ENCODE peak calls at places on chromosome 13, in four cellular contexts. Y, N, Z and L are unnamed samples.

GRCh38 chr13:36712785-36713184 is 39.0 kb downstream of the SERTM1 start:
- DNase-seq in Y (no peak), N (no peak), Z (no peak), L (no peak)

GRCh38 chr13:108897955-108898354 is 268.5 kb downstream of the MYO16 start:
- DNase-seq in Y (no peak), N (no peak), Z (no peak), L (no peak)

GRCh38 chr13:48908381-48909087 is 67.2 kb upstream of the FNDC3A start:
- DNase-seq in Y (no peak), N (no peak), Z (no peak), L (no peak)

GRCh38 chr13:86409466-86410241 is 610.4 kb upstream of the SLITRK6 start:
- DNase-seq in Y (no peak), N (no peak), Z (no peak), L (no peak)

GRCh38 chr13:34733720-34734119 is 208.3 kb upstream of the NBEA start:
- DNase-seq in Y (no peak), N (no peak), Z (no peak), L (no peak)

GRCh38 chr13:111940892-111941291 is 126.1 kb upstream of the SOX1 start:
- DNase-seq in Y (no peak), N (no peak), Z (no peak), L (no peak)

GRCh38 chr13:87661471-87661870 is 9.7 kb upstream of the SLITRK5 start:
- DNase-seq in Y (no peak), N (no peak), Z (no peak), L (no peak)

GRCh38 chr13:43054803-43055802 is 31.7 kb downstream of the DNAJC15 start:
- DNase-seq in Y (no peak), N (no peak), Z (no peak), L (peak; percentile 57)

GRCh38 chr13:85590231-85590931 is 208.8 kb downstream of the SLITRK6 start:
- DNase-seq in Y (no peak), N (no peak), Z (no peak), L (no peak)

GRCh38 chr13:53045110-53045509 is 16.5 kb downstream of the OLFM4 start:
- DNase-seq in Y (no peak), N (no peak), Z (no peak), L (no peak)

GRCh38 chr13:42984691-42985090 is 7.3 kb downstream of the EPSTI1 start:
- DNase-seq in Y (no peak), N (no peak), Z (no peak), L (no peak)

GRCh38 chr13:61774903-61775302 is 359.3 kb upstream of the PCDH20 start:
- DNase-seq in Y (no peak), N (no peak), Z (no peak), L (no peak)

GRCh38 chr13:73366241-73366640 is 307.4 kb downstream of the KLF5 start:
- DNase-seq in Y (no peak), N (no peak), Z (no peak), L (no peak)

GRCh38 chr13:60418954-60419353 is 21.9 kb downstream of the TDRD3 start:
- DNase-seq in Y (no peak), N (no peak), Z (no peak), L (no peak)

GRCh38 chr13:112069727-112070300 is 2.9 kb downstream of the SOX1 start:
- DNase-seq in Y (no peak), N (no peak), Z (no peak), L (no peak)

GRCh38 chr13:101026328-101026727 is 351.7 kb upstream of the TMTC4 start:
- DNase-seq in Y (no peak), N (no peak), Z (no peak), L (no peak)

GRCh38 chr13:97911311-97912138 is 42.0 kb upstream of the IPO5 start:
- DNase-seq in Y (peak; percentile 8), N (peak; percentile 5), Z (peak; percentile 13), L (peak; percentile 5)

GRCh38 chr13:68727165-68727564 is 1380.5 kb upstream of the ATXN8OS start:
- DNase-seq in Y (no peak), N (no peak), Z (no peak), L (no peak)

GRCh38 chr13:61453121-61453520 is 37.5 kb upstream of the PCDH20 start:
- DNase-seq in Y (no peak), N (no peak), Z (no peak), L (no peak)

GRCh38 chr13:26991508-26992181 is 180.0 kb downstream of the USP12 start:
- DNase-seq in Y (peak; percentile 50), N (no peak), Z (no peak), L (no peak)

GRCh38 chr13:65594255-65594654 is 1635.9 kb downstream of the PCDH9 start:
- DNase-seq in Y (no peak), N (no peak), Z (no peak), L (no peak)

GRCh38 chr13:46698015-46698414 is 98.9 kb downstream of the ESD start:
- DNase-seq in Y (peak; percentile 80), N (peak; percentile 78), Z (no peak), L (no peak)

GRCh38 chr13:85853901-85854663 is 54.9 kb upstream of the SLITRK6 start:
- DNase-seq in Y (no peak), N (no peak), Z (no peak), L (no peak)

DNA sequence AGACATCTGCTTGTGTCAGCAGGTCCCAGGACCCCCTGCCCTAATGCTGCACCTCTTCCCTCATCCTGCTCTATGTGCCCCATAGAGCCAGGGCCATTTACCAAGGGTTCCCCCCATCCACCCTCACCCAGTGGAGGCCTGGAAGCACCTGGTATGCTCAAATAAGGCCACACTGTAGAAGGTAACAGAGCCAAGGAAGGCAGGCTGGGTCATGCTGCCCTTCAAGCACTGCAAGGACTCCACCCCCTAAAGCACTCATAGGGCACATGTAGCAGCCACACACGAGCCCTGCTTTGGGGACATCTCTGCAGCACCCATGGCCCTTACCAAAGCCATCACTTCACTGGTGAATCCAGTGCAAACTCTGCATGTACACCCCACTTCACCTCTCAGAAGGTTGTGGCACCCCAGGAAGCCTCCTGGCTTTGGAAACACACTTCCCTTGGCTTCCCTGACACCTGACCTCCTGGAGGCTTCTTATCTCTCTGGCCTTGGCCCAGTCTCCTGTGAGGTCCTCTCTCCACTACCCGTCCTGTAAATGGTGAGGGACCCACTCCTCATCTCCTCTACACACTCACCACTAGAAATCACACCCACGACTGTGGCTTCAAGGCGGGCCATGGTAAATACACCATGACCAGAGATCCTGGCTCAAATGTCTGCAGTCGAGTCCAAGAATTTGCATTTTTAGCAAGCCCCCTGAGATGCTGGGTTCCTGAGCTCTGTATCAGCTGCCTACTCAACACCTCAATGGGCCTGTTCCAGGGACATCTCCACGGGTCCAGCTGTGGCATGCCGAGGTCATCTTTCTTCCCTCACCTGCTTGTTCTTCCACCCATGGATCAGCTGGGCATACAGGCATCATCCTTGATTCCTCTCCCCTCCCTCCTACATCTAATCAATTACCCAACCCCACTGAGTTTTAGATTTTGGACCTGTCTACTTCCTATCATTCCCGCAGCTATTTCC is 80.9 kb upstream of the DOCK9 start:
- DNase-seq in Y (no peak), N (no peak), Z (no peak), L (no peak)
- H3K4me1 ChIP-seq in Y (peaks cover 12% of the 10 kb centered on the region), N (peaks cover 8% of the 10 kb centered on the region), Z (peaks cover 24% of the 10 kb centered on the region), L (peaks cover 8% of the 10 kb centered on the region)

DNA sequence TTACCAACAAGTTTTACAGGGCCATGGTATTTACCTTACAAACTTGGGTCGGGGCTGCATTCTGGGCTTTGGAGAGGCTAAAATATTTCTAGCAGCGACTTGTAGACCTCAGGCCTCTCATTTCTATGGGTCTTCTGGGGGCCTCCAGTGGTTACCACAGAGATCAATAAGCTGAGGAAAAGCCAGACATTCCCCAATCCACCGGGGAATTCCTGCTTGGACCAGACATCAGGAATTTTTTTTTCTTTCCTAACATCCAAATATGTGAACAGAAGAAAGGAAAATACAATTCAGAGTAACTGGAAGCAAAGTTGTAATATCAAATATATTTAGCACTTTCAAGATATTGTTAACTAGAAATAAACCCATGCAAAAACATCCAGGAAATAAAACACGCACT is 1.5 kb downstream of the DZIP1 start:
- DNase-seq in Y (no peak), N (no peak), Z (no peak), L (no peak)
- H3K27me3 ChIP-seq in Y (no peaks in the 10 kb centered on the region), N (no peaks in the 10 kb centered on the region), Z (peaks cover 20% of the 10 kb centered on the region), L (peaks cover 9% of the 10 kb centered on the region)

DNA sequence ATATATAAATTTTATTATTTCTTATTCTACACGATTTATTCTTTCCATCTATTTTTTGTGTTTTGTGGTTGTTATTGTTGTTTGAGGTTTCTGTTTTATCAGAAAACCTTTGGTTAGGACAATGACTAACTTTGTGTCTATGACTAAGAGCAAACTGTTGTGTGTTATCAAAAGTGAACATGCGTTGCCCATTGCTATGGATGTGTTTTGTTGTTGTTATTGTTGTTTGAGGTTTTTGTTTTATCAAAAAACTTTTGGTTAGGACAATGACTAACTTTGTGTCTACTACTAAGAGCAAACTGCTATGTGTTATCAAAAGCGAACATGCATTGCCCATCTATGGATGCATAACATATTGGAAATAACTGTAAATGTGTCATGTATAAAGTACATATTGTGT is 692.3 kb downstream of the SLITRK1 start:
- DNase-seq in Y (no peak), N (no peak), Z (no peak), L (no peak)
- H3K9me3 ChIP-seq in Y (no peaks in the 10 kb centered on the region), N (no peaks in the 10 kb centered on the region), Z (no peaks in the 10 kb centered on the region), L (no peaks in the 10 kb centered on the region)

GRCh38 chr13:114127473-114128347 is 4.7 kb downstream of the RASA3 start:
- DNase-seq in Y (no peak), N (no peak), Z (no peak), L (no peak)
- H3K4me1 ChIP-seq in Y (peaks cover 27% of the 10 kb centered on the region), N (peaks cover 11% of the 10 kb centered on the region), Z (peaks cover 83% of the 10 kb centered on the region), L (no peaks in the 10 kb centered on the region)

GRCh38 chr13:30904043-30904442 is 2.0 kb upstream of the MEDAG start:
- DNase-seq in Y (no peak), N (no peak), Z (no peak), L (no peak)
- H3K27me3 ChIP-seq in Y (no peaks in the 10 kb centered on the region), N (no peaks in the 10 kb centered on the region), Z (peaks cover 14% of the 10 kb centered on the region), L (peaks cover 5% of the 10 kb centered on the region)

DNA sequence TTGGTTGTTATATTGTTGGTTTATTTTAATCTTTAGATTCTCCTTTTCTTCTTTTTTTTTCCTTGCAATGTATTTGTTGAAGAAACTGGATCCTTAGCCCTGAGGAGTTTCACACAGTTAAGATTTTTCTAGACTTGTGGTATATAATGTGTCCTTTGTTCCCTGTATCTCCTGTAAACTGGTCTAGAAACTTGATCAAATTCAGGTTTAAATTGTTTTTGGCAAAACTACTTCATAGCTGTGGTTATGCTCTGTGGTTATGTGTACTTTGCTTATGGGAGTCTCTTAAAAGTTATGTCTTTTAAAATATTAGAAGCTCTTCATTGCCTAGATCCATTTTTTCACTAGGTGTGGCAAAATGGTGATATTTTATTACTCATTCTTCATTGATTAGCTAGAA is 3.7 kb upstream of the MTRF1 start:
- DNase-seq in Y (no peak), N (no peak), Z (no peak), L (no peak)
- H3K9me3 ChIP-seq in Y (no peaks in the 10 kb centered on the region), N (no peaks in the 10 kb centered on the region), Z (no peaks in the 10 kb centered on the region), L (no peaks in the 10 kb centered on the region)

GRCh38 chr13:102141625-102142472 is 260.0 kb downstream of the FGF14 start:
- DNase-seq in Y (no peak), N (no peak), Z (peak; percentile 10), L (no peak)

GRCh38 chr13:102147353-102147752 is 254.5 kb downstream of the FGF14 start:
- DNase-seq in Y (no peak), N (no peak), Z (no peak), L (no peak)

GRCh38 chr13:102142473-102142826 is 259.4 kb downstream of the FGF14 start:
- DNase-seq in Y (no peak), N (no peak), Z (no peak), L (no peak)

DNA sequence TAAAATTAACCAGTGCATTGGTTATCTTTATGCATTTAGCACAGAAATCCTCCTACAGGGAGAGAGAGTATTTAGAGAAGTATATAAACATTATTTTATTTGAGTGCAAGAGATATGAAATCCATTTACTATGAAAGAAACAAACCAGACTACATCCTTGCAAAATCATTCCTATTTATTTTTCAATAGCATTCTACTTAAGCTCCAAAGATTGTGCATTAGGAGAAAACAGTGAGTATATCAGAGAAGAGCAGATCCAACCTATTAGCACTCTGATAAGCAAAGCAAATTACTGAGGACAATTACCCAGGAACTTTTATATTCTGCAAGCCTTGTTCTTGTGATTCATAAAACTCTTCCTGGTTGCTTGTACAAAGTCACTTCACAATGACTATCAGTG is 256.1 kb downstream of the FGF14 start:
- DNase-seq in Y (no peak), N (no peak), Z (no peak), L (no peak)
- H3K4me1 ChIP-seq in Y (no peaks in the 10 kb centered on the region), N (no peaks in the 10 kb centered on the region), Z (no peaks in the 10 kb centered on the region), L (no peaks in the 10 kb centered on the region)